ENCODE peak calls at places on chromosomes 7 and 10, in six cellular contexts. M is endothelial cell of umbilical vein, R is AG09309, K is epithelial cell of esophagus, Y is cardiac fibroblast, W is PC-3. N is an unnamed sample.

GRCh38 chr7:120876922-120877321 is 19.0 kb upstream of the TSPAN12 start:
- DNase-seq in M (no peak), W (peak; percentile 55), R (no peak), Y (no peak), K (peak; percentile 59), N (no peak)

GRCh38 chr10:120041807-120042545 is 149.4 kb downstream of the SEC23IP start:
- DNase-seq in M (no peak), R (no peak), W (no peak), Y (no peak), K (no peak), N (no peak)

GRCh38 chr10:33388325-33388724 is 53.9 kb upstream of the NRP1 start:
- DNase-seq in K (no peak), Y (no peak), R (no peak), M (peak; percentile 9), W (no peak), N (no peak)

GRCh38 chr7:102279537-102280400 is 6.9 kb upstream of the SH2B2 start:
- DNase-seq in M (peak; percentile 47), K (peak; percentile 52), R (no peak), W (peak; percentile 56), Y (peak; percentile 55), N (peak; percentile 22)

GRCh38 chr10:71830726-71831125 is 20.3 kb downstream of the PSAP start:
- DNase-seq in K (no peak), W (no peak), M (no peak), Y (no peak), R (no peak), N (no peak)

GRCh38 chr7:30281263-30281662 is 3.1 kb upstream of the ZNRF2 start:
- DNase-seq in W (no peak), M (no peak), K (no peak), R (no peak), Y (no peak), N (no peak)

GRCh38 chr10:11684717-11685645 is 57.2 kb upstream of the ECHDC3 start:
- DNase-seq in K (peak; percentile 93), R (peak; percentile 71), Y (peak; percentile 90), W (peak; percentile 86), M (peak; percentile 89), N (peak; percentile 16)

GRCh38 chr10:106511917-106512316 is 652.6 kb downstream of the SORCS1 start:
- DNase-seq in Y (no peak), K (no peak), R (no peak), M (no peak), W (no peak), N (no peak)

GRCh38 chr7:5421626-5422323 is 1.9 kb downstream of the TNRC18 start:
- DNase-seq in W (peak; percentile 69), M (peak; percentile 61), R (no peak), K (no peak), Y (peak; percentile 76), N (peak; percentile 55)

GRCh38 chr7:81482600-81483186 is 287.2 kb downstream of the HGF start:
- DNase-seq in R (no peak), M (peak; percentile 40), W (peak; percentile 55), Y (peak; percentile 70), K (peak; percentile 34), N (peak; percentile 38)

GRCh38 chr7:157518514-157519175 is 181.8 kb downstream of the DNAJB6 start:
- DNase-seq in K (no peak), R (no peak), Y (no peak), M (no peak), W (no peak), N (no peak)

GRCh38 chr10:8510471-8510870 is 456.0 kb downstream of the GATA3 start:
- DNase-seq in R (no peak), M (no peak), K (no peak), W (no peak), Y (no peak), N (no peak)

GRCh38 chr7:16026253-16027020 is 340.0 kb upstream of the MEOX2 start:
- DNase-seq in M (peak; percentile 30), Y (peak; percentile 65), K (peak; percentile 8), W (no peak), R (no peak), N (peak; percentile 57)

GRCh38 chr7:150988230-150989226 is 2.3 kb upstream of the NOS3 start:
- DNase-seq in K (no peak), Y (peak; percentile 36), W (peak; percentile 37), M (peak; percentile 87), R (no peak), N (no peak)

GRCh38 chr7:158353606-158354570 is 233.7 kb downstream of the PTPRN2 start:
- DNase-seq in M (no peak), K (peak; percentile 40), Y (peak; percentile 33), W (peak; percentile 61), R (no peak), N (peak; percentile 11)

GRCh38 chr7:36658603-36659516 is 65.4 kb downstream of the AOAH start:
- DNase-seq in M (peak; percentile 31), R (peak; percentile 92), Y (peak; percentile 96), W (peak; percentile 91), K (peak; percentile 97), N (peak; percentile 56)

GRCh38 chr10:127433951-127434350 is 115.2 kb upstream of the NPS start:
- DNase-seq in W (no peak), Y (no peak), M (no peak), R (no peak), K (no peak), N (no peak)

GRCh38 chr10:75021851-75022250 is 89.6 kb upstream of the SAMD8 start:
- DNase-seq in W (peak; percentile 61), K (no peak), Y (no peak), M (no peak), R (no peak), N (no peak)

GRCh38 chr10:96257944-96258343 is 13.4 kb downstream of the BLNK start:
- DNase-seq in R (no peak), K (no peak), W (no peak), M (peak; percentile 19), Y (no peak), N (no peak)

GRCh38 chr7:78018541-78019456 is 220.2 kb downstream of the PHTF2 start:
- DNase-seq in M (peak; percentile 33), W (peak; percentile 20), Y (peak; percentile 68), K (no peak), R (no peak), N (peak; percentile 18)
- TF ChIP-seq CTCF in M (no peak), W (no peak), Y (peak; percentile 30), K (no peak), R (no peak), N (no peak)

DNA sequence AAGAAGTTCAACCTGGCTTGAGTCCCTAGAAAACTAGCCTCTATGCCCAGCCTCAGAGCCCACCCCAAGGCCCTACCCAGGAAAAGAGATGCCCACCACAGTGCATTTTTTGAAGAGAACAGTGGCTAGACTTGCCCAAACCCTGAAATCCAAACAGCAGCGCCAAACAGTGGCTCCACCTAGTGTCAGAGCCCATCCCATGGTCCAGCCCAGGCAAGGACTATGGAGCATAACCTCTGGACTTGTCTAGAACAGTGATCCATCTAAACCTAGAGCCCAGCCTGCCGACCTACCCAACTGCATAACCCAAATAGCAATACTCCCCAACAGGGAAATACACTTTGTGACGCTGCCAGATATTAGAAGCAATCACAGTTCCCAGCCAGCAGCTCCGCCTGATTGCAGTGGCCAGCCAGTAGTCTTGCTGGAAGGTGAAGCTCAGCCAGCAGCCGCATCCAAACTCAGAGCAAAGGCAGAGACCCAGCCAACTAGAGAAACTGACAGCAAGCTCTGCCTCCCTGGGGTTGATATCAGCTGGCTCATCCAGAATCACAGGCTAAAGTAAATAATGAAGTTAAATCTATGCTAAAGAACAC is 44.5 kb downstream of the HBP1 start:
- DNase-seq in Y (no peak), M (no peak), K (no peak), R (no peak), W (no peak), N (no peak)
- TF ChIP-seq CTCF in Y (no peak), M (no peak), K (peak; percentile 5), R (no peak), W (no peak), N (peak; percentile 17)

DNA sequence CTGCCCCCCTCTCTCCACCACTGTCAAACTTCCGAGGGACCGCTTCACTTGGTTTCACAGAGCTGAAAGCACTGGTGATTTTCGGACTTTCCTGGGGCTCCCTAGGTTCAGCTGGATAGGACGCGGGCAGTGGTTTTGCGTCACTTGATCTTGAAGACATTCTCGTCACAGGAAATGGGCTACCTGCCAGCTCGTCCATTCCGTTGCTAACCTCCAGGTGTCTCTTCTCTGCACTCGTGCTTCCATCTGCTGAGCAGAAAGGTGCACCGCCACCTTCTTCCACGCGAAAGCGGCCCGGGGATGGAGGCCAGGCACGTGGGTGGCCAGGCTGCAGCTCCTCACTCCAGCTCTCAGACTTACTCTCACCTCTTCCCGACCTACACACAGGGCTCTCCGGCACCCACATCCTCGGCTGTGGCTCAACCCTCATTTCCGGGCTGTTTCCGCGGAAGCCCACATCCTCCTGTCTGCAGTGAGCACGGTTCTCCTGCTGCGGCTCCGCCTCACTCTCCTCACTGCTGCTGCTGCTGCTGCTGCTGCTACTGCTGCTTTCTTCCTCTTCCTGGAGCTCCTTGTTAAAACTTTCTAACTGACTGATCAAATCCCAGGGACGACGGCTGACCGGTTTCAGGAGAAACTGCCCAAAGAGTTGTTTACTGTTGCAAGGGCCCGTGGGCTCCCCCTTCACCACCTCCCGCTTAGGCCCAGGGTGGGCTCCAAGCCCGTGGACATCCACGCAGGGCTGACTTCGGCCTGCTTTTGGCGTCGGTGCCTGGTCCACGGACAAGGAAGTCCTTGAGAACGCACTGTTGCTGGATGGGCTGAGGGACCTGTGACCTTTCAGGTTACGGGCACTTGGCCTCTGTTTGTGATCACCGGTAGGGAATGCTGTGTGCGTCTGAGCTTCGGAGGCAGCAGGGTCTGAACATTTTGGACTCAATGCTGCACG is 32.1 kb downstream of the JCAD start:
- DNase-seq in R (no peak), K (no peak), Y (no peak), W (peak; percentile 4), M (peak; percentile 73), N (no peak)
- TF ChIP-seq CTCF in R (no peak), K (no peak), Y (no peak), W (no peak), M (peak; percentile 14), N (no peak)

DNA sequence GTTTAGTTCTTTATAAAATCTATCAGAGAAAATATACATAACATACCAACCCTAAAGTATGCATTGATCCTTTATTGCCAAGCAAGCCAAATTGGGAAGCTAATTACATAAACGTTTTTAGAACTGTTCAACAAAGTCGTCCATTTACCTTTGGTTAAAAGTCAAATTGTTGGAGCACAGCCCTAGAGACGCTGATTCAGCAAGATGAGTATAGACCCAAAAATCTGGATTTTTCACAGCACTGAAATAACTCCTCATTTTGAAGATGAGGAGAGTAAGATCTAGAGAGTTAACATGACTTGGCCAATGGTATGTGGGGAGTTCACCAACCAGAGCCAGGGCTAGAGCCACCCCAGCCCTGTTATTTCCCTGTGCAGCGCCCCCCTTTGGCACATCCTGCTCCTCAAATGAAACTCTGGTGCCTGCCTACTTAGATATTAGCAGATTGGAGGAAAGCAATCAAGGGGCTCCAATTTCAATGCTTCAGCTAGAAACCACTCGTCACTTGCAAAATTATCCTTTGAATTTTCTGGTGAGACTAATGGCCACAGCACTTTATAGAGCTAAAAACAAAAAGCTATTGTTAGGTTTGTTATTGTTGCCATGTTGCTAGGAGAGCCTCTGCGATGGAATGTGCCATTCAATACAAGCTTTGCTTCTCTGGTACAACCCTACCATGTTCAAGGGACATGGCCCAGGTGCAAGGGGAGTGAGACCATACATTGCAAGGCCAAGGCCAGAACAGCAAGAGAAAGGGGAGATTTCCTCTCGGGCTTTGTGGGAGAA is 132.6 kb upstream of the ZEB1 start:
- DNase-seq in K (no peak), W (no peak), Y (peak; percentile 37), R (no peak), M (peak; percentile 65), N (no peak)
- TF ChIP-seq CTCF in K (no peak), W (peak; percentile 17), Y (no peak), R (no peak), M (peak; percentile 6), N (peak; percentile 22)

N was measured in HFFc6.